ENCODE peak calls at places on chromosomes 2 and 18, in four cellular contexts. Z is right cardiac atrium, X is A549, T is PC-9. I is an unnamed sample.

GRCh38 chr2:239692348-239692747 is 291.5 kb upstream of the HDAC4 start:
- DNase-seq in Z (no peak), X (no peak), T (no peak), I (no peak)

GRCh38 chr2:40096360-40096759 is 317.3 kb upstream of the THUMPD2 start:
- DNase-seq in Z (no peak), X (peak; percentile 44), T (no peak), I (no peak)

GRCh38 chr2:23585218-23585945 is 200.4 kb downstream of the KLHL29 start:
- DNase-seq in Z (no peak), X (no peak), T (no peak), I (no peak)

GRCh38 chr2:1930956-1931914 is 186.9 kb upstream of the PXDN start:
- DNase-seq in Z (no peak), X (peak; percentile 11), T (no peak), I (peak; percentile 52)

GRCh38 chr2:101305492-101306123 is 2.9 kb downstream of the RNF149 start:
- DNase-seq in Z (no peak), X (no peak), T (peak; percentile 72), I (no peak)

GRCh38 chr2:10717630-10718029 is 3.8 kb upstream of the ATP6V1C2 start:
- DNase-seq in Z (no peak), X (no peak), T (peak; percentile 95), I (no peak)

GRCh38 chr2:145158051-145158586 is 638.2 kb upstream of the ZEB2 start:
- DNase-seq in Z (peak; percentile 76), X (peak; percentile 78), T (no peak), I (peak; percentile 84)

GRCh38 chr2:32291746-32292145 is 14.0 kb downstream of the YIPF4 start:
- DNase-seq in Z (no peak), X (no peak), T (no peak), I (no peak)

GRCh38 chr18:3104190-3105054 is 91.5 kb upstream of the LPIN2 start:
- DNase-seq in Z (no peak), X (no peak), T (peak; percentile 92), I (no peak)

GRCh38 chr2:196260546-196260945 is 89.2 kb upstream of the STK17B start:
- DNase-seq in Z (no peak), X (no peak), T (no peak), I (no peak)

GRCh38 chr2:96485350-96485749 is 19.8 kb downstream of the NEURL3 start:
- DNase-seq in Z (no peak), X (no peak), T (no peak), I (no peak)

GRCh38 chr2:105875241-105875640 is 130.5 kb downstream of the NCK2 start:
- DNase-seq in Z (no peak), X (no peak), T (no peak), I (no peak)

GRCh38 chr2:11004206-11004605 is 92.5 kb downstream of the KCNF1 start:
- DNase-seq in Z (no peak), X (no peak), T (peak; percentile 89), I (no peak)

GRCh38 chr18:41558744-41559143 is 396.3 kb upstream of the PIK3C3 start:
- DNase-seq in Z (no peak), X (no peak), T (no peak), I (no peak)

GRCh38 chr2:186068154-186068826 is 329.7 kb downstream of the FSIP2 start:
- DNase-seq in Z (no peak), X (no peak), T (no peak), I (no peak)

GRCh38 chr2:182866461-182867369 is at the start of gene FRZB:
- DNase-seq in Z (peak; percentile 73), X (no peak), T (no peak), I (peak; percentile 74)

GRCh38 chr2:149125031-149125725 is 86.7 kb downstream of the LYPD6B start:
- DNase-seq in Z (no peak), X (no peak), T (no peak), I (no peak)

GRCh38 chr2:184735611-184736010 is 137.3 kb downstream of the ZNF804A start:
- DNase-seq in Z (no peak), X (no peak), T (no peak), I (no peak)

GRCh38 chr2:71417300-71418202 is 35.8 kb upstream of the DYSF start:
- DNase-seq in Z (no peak), X (peak; percentile 39), T (peak; percentile 54), I (no peak)

GRCh38 chr2:15954761-15955160 is 14.4 kb downstream of the MYCN start:
- DNase-seq in Z (no peak), X (no peak), T (no peak), I (no peak)

GRCh38 chr18:45861926-45862325 is 36.5 kb downstream of the SIGLEC15 start:
- DNase-seq in Z (no peak), X (no peak), T (no peak), I (no peak)

GRCh38 chr18:457120-457519 is 43.4 kb downstream of the COLEC12 start:
- DNase-seq in Z (peak; percentile 50), X (no peak), T (no peak), I (peak; percentile 73)

GRCh38 chr18:23529597-23529996 is 26.3 kb downstream of the RMC1 start:
- DNase-seq in Z (no peak), X (peak; percentile 64), T (peak; percentile 90), I (no peak)

GRCh38 chr2:240513544-240514287 is 44.1 kb downstream of the ANKMY1 start:
- DNase-seq in Z (peak; percentile 85), X (peak; percentile 70), T (peak; percentile 71), I (peak; percentile 85)

GRCh38 chr18:74375999-74376398 is 60.4 kb downstream of the C18orf63 start:
- DNase-seq in Z (no peak), X (peak; percentile 28), T (no peak), I (peak; percentile 49)

GRCh38 chr2:156697906-156698305 is 261.7 kb downstream of the GPD2 start:
- DNase-seq in Z (no peak), X (no peak), T (no peak), I (no peak)

GRCh38 chr2:231679131-231679530 is 29.2 kb upstream of the PTMA start:
- DNase-seq in Z (no peak), X (no peak), T (no peak), I (no peak)

GRCh38 chr2:220660277-220661155 is 911.6 kb downstream of the EPHA4 start:
- DNase-seq in Z (no peak), X (no peak), T (peak; percentile 96), I (no peak)

GRCh38 chr2:114661926-114662670 is 219.7 kb downstream of the DPP10 start:
- DNase-seq in Z (peak; percentile 14), X (peak; percentile 10), T (no peak), I (no peak)

GRCh38 chr2:62964050-62964449 is 86.6 kb upstream of the OTX1 start:
- DNase-seq in Z (no peak), X (no peak), T (no peak), I (no peak)

GRCh38 chr2:190999949-191000665 is 13.9 kb downstream of the STAT1 start:
- DNase-seq in Z (no peak), X (no peak), T (no peak), I (no peak)

GRCh38 chr2:25672500-25673169 is 742 bp downstream of the DTNB start:
- DNase-seq in Z (peak; percentile 44), X (peak; percentile 65), T (peak; percentile 43), I (no peak)
- H3K27ac ChIP-seq in Z (peak overlapping the region; percentile 55), X (peak overlapping the region; percentile 93), T (peak overlapping the region; percentile 48), I (peak overlapping the region; percentile 81)

GRCh38 chr2:215659650-215660049 is 223.8 kb upstream of the FN1 start:
- DNase-seq in Z (no peak), X (no peak), T (no peak), I (no peak)

GRCh38 chr2:215660687-215661086 is 224.8 kb upstream of the FN1 start:
- DNase-seq in Z (no peak), X (no peak), T (no peak), I (no peak)

GRCh38 chr2:215667544-215668243 is 231.8 kb upstream of the FN1 start:
- DNase-seq in Z (no peak), X (no peak), T (no peak), I (no peak)

GRCh38 chr2:215668329-215668728 is 232.5 kb upstream of the FN1 start:
- DNase-seq in Z (no peak), X (no peak), T (no peak), I (no peak)

DNA sequence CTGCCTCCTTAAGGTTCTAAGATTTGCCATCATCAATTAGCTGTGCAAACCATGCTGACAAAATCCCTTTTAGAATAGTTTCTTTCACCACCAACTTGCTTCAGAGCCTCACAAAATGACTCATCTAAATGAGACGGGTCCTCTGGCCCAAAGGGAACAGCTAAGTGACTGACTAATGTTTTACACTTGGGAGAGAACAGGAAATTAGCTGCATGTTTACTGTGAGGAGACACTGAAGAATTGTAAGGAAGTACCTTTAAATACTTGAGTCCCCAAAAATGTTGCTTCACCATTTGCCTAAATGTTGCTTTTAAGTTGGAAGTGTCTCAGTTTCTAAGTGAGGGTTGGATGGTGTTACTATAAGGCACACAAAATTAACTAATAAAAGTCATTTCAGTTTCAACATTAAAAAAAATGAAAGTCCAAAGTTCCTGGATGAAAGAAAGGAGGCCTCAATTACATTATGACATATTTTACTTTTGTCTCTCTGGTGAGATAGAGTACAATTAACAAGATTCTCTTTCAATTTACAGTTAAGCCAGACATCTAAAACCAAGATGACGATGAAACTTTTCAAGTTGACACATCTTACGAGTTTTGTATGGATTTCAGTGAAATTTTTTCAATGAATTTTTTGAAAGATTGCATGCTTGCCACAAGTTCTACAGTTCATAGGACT is 229.1 kb upstream of the FN1 start:
- DNase-seq in Z (no peak), X (peak; percentile 63), T (peak; percentile 88), I (no peak)
- H3K27ac ChIP-seq in Z (no peak overlapping the region), X (peak overlapping the region; percentile 71), T (peak overlapping the region; percentile 60), I (peak overlapping the region; percentile 34)

GRCh38 chr2:75344146-75344545 is 144.8 kb upstream of the TACR1 start:
- DNase-seq in Z (no peak), X (no peak), T (no peak), I (no peak)
- H3K27ac ChIP-seq in Z (no peak overlapping the region), X (no peak overlapping the region), T (no peak overlapping the region), I (no peak overlapping the region)

GRCh38 chr2:20452551-20452950 is 5.7 kb downstream of the RHOB start:
- DNase-seq in Z (peak; percentile 27), X (peak; percentile 61), T (no peak), I (peak; percentile 72)

GRCh38 chr2:20453087-20453486 is 6.2 kb downstream of the RHOB start:
- DNase-seq in Z (no peak), X (no peak), T (no peak), I (peak; percentile 58)

GRCh38 chr2:20450201-20451108 is 3.6 kb downstream of the RHOB start:
- DNase-seq in Z (peak; percentile 77), X (peak; percentile 70), T (peak; percentile 50), I (peak; percentile 87)

GRCh38 chr2:20451346-20451745 is 4.5 kb downstream of the RHOB start:
- DNase-seq in Z (no peak), X (no peak), T (no peak), I (peak; percentile 58)

DNA sequence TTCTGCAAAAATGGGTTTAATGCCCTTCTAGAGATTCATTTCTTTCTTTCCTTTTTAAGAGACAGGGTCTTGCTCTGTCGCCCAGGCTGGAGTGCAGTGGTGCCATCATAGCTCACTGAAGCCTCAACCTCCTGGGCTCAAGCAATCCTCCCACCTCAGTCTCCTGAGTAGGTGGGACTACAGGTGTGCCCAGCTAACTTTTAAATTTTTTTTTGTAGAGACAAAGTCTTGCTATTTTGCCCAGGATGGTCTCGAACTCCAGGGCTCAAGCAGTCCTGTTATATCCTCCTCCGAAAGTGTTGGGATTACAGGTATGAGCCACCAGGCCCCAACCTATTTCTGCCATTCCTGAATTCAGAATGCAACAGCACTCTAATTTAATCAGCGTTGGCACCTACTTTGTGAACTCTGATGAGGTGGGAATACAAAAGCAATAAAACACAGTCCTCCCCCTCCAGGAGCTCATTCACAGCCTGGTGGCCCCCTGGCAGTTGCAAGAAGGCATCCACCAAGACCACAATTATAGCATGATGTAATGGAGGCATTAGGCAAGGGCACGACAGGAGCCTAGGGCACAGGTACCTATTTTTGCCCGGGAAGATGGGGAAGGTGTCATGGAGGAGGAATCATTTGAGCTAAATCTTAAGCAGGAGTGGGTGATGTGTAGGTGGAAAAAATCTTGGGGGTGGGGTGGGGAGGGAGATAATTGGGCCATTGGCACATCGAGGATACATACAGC is 5.1 kb downstream of the RHOB start:
- DNase-seq in Z (no peak), X (no peak), T (no peak), I (peak; percentile 59)
- H3K27ac ChIP-seq in Z (peak overlapping the region; percentile 60), X (peak overlapping the region; percentile 46), T (no peak overlapping the region), I (peak overlapping the region; percentile 99)